ENCODE peak calls at places on chromosomes 12 and 14, in five cellular contexts. L, U, F, X and M are unnamed samples.

GRCh38 chr12:75374971-75375370 is 15.9 kb upstream of the GLIPR1L2 start:
- DNase-seq in F (no peak), L (no peak), X (no peak), U (no peak), M (no peak)

GRCh38 chr12:98863167-98863566 is 218.1 kb downstream of the APAF1 start:
- DNase-seq in L (no peak), F (no peak), U (no peak), X (no peak), M (no peak)

GRCh38 chr12:12676605-12677004 is 19.4 kb downstream of the GPR19 start:
- DNase-seq in U (no peak), L (no peak), F (no peak), X (no peak), M (no peak)

GRCh38 chr12:45357547-45358417 is 141.9 kb downstream of the ANO6 start:
- DNase-seq in X (peak; percentile 66), L (no peak), F (no peak), U (no peak), M (no peak)

GRCh38 chr12:51886021-51886710 is 1.7 kb upstream of the ANKRD33 start:
- DNase-seq in U (no peak), L (peak; percentile 24), F (peak; percentile 24), X (peak; percentile 80), M (peak; percentile 37)

GRCh38 chr14:100536721-100537700 is 50.2 kb downstream of the BEGAIN start:
- DNase-seq in X (peak; percentile 29), F (no peak), L (no peak), U (no peak), M (no peak)

GRCh38 chr14:68756071-68756481 is 36.8 kb downstream of the ZFP36L1 start:
- DNase-seq in X (no peak), L (no peak), U (no peak), F (no peak), M (no peak)

GRCh38 chr12:124579921-124580517 is 12.6 kb upstream of the NCOR2 start:
- DNase-seq in F (no peak), X (no peak), U (no peak), L (no peak), M (no peak)

GRCh38 chr12:120760349-120761245 is 35.0 kb downstream of the ACADS start:
- DNase-seq in X (no peak), F (no peak), U (no peak), L (no peak), M (no peak)

GRCh38 chr12:124500232-124501079 is 67.0 kb downstream of the NCOR2 start:
- DNase-seq in X (peak; percentile 73), U (no peak), L (no peak), F (no peak), M (no peak)

GRCh38 chr12:57340104-57340503 is 89.1 kb upstream of the STAC3 start:
- DNase-seq in L (no peak), U (no peak), F (no peak), X (peak; percentile 80), M (peak; percentile 15)

GRCh38 chr14:71466251-71466650 is 466.0 kb upstream of the RGS6 start:
- DNase-seq in X (no peak), L (no peak), F (no peak), U (no peak), M (no peak)

GRCh38 chr12:92473564-92473963 is 229.2 kb upstream of the PLEKHG7 start:
- DNase-seq in L (no peak), F (no peak), X (no peak), U (no peak), M (no peak)

GRCh38 chr12:80829767-80830166 is 108.0 kb downstream of the LIN7A start:
- DNase-seq in F (no peak), X (no peak), U (no peak), L (no peak), M (no peak)

GRCh38 chr12:32902287-32902996 is 5.9 kb upstream of the PKP2 start:
- DNase-seq in F (no peak), U (no peak), X (no peak), L (no peak), M (no peak)

GRCh38 chr12:114853003-114853529 is 169.1 kb upstream of the TBX3 start:
- DNase-seq in X (no peak), U (no peak), F (no peak), L (no peak), M (no peak)

GRCh38 chr12:112891093-112892024 is 15.4 kb upstream of the OAS1 start:
- DNase-seq in L (no peak), U (no peak), F (no peak), X (peak; percentile 81), M (no peak)

GRCh38 chr12:120738252-120739030 is 12.8 kb downstream of the ACADS start:
- DNase-seq in L (no peak), X (no peak), F (no peak), U (no peak), M (no peak)

GRCh38 chr12:64608901-64609542 is 1.3 kb upstream of the RASSF3 start:
- DNase-seq in X (no peak), U (no peak), F (peak; percentile 25), L (peak; percentile 36), M (no peak)

GRCh38 chr12:111387747-111388365 is 17.9 kb upstream of the SH2B3 start:
- DNase-seq in U (no peak), L (no peak), F (no peak), X (no peak), M (no peak)

GRCh38 chr12:113445544-113446176 is 23.5 kb downstream of the SDSL start:
- DNase-seq in F (no peak), L (no peak), X (no peak), U (no peak), M (no peak)

GRCh38 chr12:19739195-19739776 is 300.0 kb downstream of the AEBP2 start:
- DNase-seq in X (no peak), F (no peak), U (no peak), L (peak; percentile 5), M (peak; percentile 40)

GRCh38 chr12:87953257-87953860 is 75.8 kb downstream of the C12orf50 start:
- DNase-seq in L (no peak), X (no peak), F (no peak), U (no peak), M (no peak)

GRCh38 chr12:29726321-29726692 is 57.4 kb downstream of the TMTC1 start:
- DNase-seq in F (no peak), X (no peak), L (no peak), U (no peak), M (no peak)

GRCh38 chr14:91231446-91231845 is 13.1 kb downstream of the GPR68 start:
- DNase-seq in L (no peak), X (no peak), F (no peak), U (no peak), M (no peak)

GRCh38 chr14:105087308-105087962 is 22.2 kb upstream of the GPR132 start:
- DNase-seq in L (no peak), F (peak; percentile 56), U (no peak), X (peak; percentile 88), M (no peak)

GRCh38 chr12:52529417-52529816 is 9.2 kb upstream of the KRT5 start:
- DNase-seq in U (no peak), F (no peak), X (no peak), L (no peak), M (no peak)

GRCh38 chr12:120261951-120262851 is 3.3 kb downstream of the PXN start:
- DNase-seq in L (no peak), U (no peak), X (peak; percentile 62), F (peak; percentile 23), M (no peak)